ENCODE peak calls at places on chromosomes 12 and 14, in four cellular contexts. U is AG09309, V is mesenchymal stem cell, S is kidney glomerular epithelial cell. G is an unnamed sample.

GRCh38 chr12:39764944-39765560 is 145.4 kb upstream of the ABCD2 start:
- DNase-seq in U (no peak), V (peak; percentile 46), S (peak; percentile 18), G (peak; percentile 25)

GRCh38 chr14:97571861-97572555 is 774.8 kb downstream of the VRK1 start:
- DNase-seq in U (no peak), V (no peak), S (no peak), G (no peak)

GRCh38 chr14:70022771-70023445 is 143.7 kb downstream of the SMOC1 start:
- DNase-seq in U (no peak), V (no peak), S (no peak), G (no peak)

GRCh38 chr12:14403711-14404164 is 38.3 kb downstream of the ATF7IP start:
- DNase-seq in U (peak; percentile 53), V (peak; percentile 81), S (peak; percentile 88), G (peak; percentile 55)

GRCh38 chr14:76761198-76761848 is at the start of gene VASH1:
- DNase-seq in U (peak; percentile 13), V (peak; percentile 78), S (peak; percentile 64), G (peak; percentile 14)

GRCh38 chr12:128671528-128672042 is 152.2 kb downstream of the SLC15A4 start:
- DNase-seq in U (no peak), V (no peak), S (no peak), G (no peak)

GRCh38 chr12:53810950-53811349 is 59.2 kb upstream of the CISTR start:
- DNase-seq in U (no peak), V (no peak), S (no peak), G (no peak)

GRCh38 chr14:59363545-59364226 is 101.5 kb downstream of the GPR135 start:
- DNase-seq in U (no peak), V (no peak), S (no peak), G (no peak)

GRCh38 chr12:49019435-49020317 is 1.1 kb upstream of the PRKAG1 start:
- DNase-seq in U (no peak), V (peak; percentile 53), S (no peak), G (peak; percentile 43)

GRCh38 chr12:118259079-118259478 is 113.6 kb downstream of the TAOK3 start:
- DNase-seq in U (no peak), V (peak; percentile 10), S (no peak), G (no peak)

G was measured in Jurkat, Clone E6-1.